ENCODE peak calls at places on chromosome X, in seven cellular contexts. V, Q, W, J, O, L and K are unnamed samples.

GRCh38 chrX:74119016-74119910 is 184.7 kb upstream of the ZCCHC13 start:
- DNase-seq in O (peak), Q (no peak), W (no peak), L (no peak), V (no peak), J (no peak), K (peak)

GRCh38 chrX:18119856-18120255 is 100.8 kb downstream of the BEND2 start:
- DNase-seq in J (no peak), O (no peak), Q (no peak), L (peak), V (peak), W (peak), K (no peak)

GRCh38 chrX:136028383-136028984 is 43.2 kb downstream of the SLC9A6 start:
- DNase-seq in J (no peak), O (peak), L (peak), W (no peak), Q (no peak), V (no peak), K (peak)

GRCh38 chrX:44770111-44770510 is 73.7 kb upstream of the DUSP21 start:
- DNase-seq in V (no peak), O (no peak), Q (no peak), L (no peak), W (no peak), J (no peak), K (no peak)

GRCh38 chrX:99384594-99385374 is 1025.3 kb downstream of the PCDH19 start:
- DNase-seq in V (no peak), Q (no peak), W (no peak), J (no peak), L (no peak), O (no peak), K (no peak)

GRCh38 chrX:149717803-149718202 is 5.9 kb downstream of the MAGEA11 start:
- DNase-seq in W (no peak), L (no peak), Q (no peak), O (no peak), J (no peak), V (no peak), K (no peak)

GRCh38 chrX:120731386-120731785 is 101.5 kb upstream of the C1GALT1C1 start:
- DNase-seq in W (no peak), O (peak), Q (no peak), V (no peak), L (no peak), J (no peak), K (no peak)

GRCh38 chrX:10903518-10903917 is 207.6 kb upstream of the HCCS start:
- DNase-seq in O (no peak), W (no peak), Q (no peak), L (no peak), J (no peak), V (no peak), K (no peak)

GRCh38 chrX:78024349-78025108 is 55.1 kb upstream of the PGAM4 start:
- DNase-seq in Q (no peak), J (no peak), V (peak), L (peak), O (peak), W (peak), K (peak)

GRCh38 chrX:146456058-146456457 is 353.5 kb upstream of the CXorf51B start:
- DNase-seq in Q (no peak), O (no peak), J (no peak), L (no peak), W (no peak), V (no peak), K (no peak)

GRCh38 chrX:154039577-154039976 is 19.9 kb upstream of the IRAK1 start:
- DNase-seq in J (no peak), L (no peak), V (no peak), W (no peak), Q (no peak), O (no peak), K (no peak)

GRCh38 chrX:2242326-2242725 is 258.4 kb downstream of the DHRSX start:
- DNase-seq in V (no peak), Q (no peak), W (no peak), L (no peak), J (no peak), O (no peak), K (no peak)

GRCh38 chrX:41031256-41031967 is 53.8 kb upstream of the USP9X start:
- DNase-seq in J (no peak), O (no peak), Q (no peak), L (no peak), W (no peak), V (no peak), K (no peak)

GRCh38 chrX:30327762-30328161 is 18.6 kb upstream of the NR0B1 start:
- DNase-seq in O (no peak), Q (no peak), W (no peak), L (no peak), V (no peak), J (no peak), K (no peak)

GRCh38 chrX:71291381-71291780 is 7.9 kb downstream of the NONO start:
- DNase-seq in W (no peak), Q (no peak), O (no peak), L (no peak), J (no peak), V (no peak), K (no peak)

GRCh38 chrX:109040057-109040456 is 303.7 kb upstream of the IRS4 start:
- DNase-seq in V (no peak), W (no peak), O (no peak), J (no peak), Q (no peak), L (no peak), K (no peak)

GRCh38 chrX:69136546-69137331 is 28.5 kb downstream of the PJA1 start:
- DNase-seq in Q (no peak), L (no peak), J (no peak), W (no peak), O (peak), V (no peak), K (no peak)

GRCh38 chrX:70433848-70434351 is 10.7 kb upstream of the DLG3 start:
- DNase-seq in J (peak), O (peak), W (peak), V (peak), Q (peak), L (peak), K (peak)

GRCh38 chrX:148333989-148334388 is 166.4 kb upstream of the AFF2 start:
- DNase-seq in O (no peak), V (no peak), W (no peak), J (no peak), Q (no peak), L (no peak), K (no peak)

GRCh38 chrX:118016422-118016821 is 100.2 kb downstream of the KLHL13 start:
- DNase-seq in Q (no peak), W (no peak), L (no peak), J (no peak), O (no peak), V (no peak), K (no peak)

GRCh38 chrX:70208479-70208878 is 26.0 kb upstream of the AWAT1 start:
- DNase-seq in O (no peak), W (no peak), J (no peak), L (peak), Q (no peak), V (no peak), K (no peak)

GRCh38 chrX:135520553-135521404 is at the start of gene INTS6L:
- DNase-seq in W (peak), V (peak), L (peak), Q (peak), J (peak), O (peak), K (peak)